ENCODE peak calls at places on chromosomes 16 and 17, in six cellular contexts. F is adrenal gland, Z is H54, B is fibroblast of the aortic adventitia, O is NCI-H345, Y is NCI-H1092 treated with DMSO at 0.1 percent for 48 hours. U is an unnamed sample.

GRCh38 chr16:48607056-48607825 is 2.7 kb downstream of the N4BP1 start:
- DNase-seq in F (no peak), Z (no peak), B (peak), O (no peak), Y (no peak), U (peak)

GRCh38 chr16:90015586-90016338 is 3.5 kb downstream of the DBNDD1 start:
- DNase-seq in F (no peak), Z (no peak), B (no peak), O (no peak), Y (no peak), U (no peak)

GRCh38 chr16:66521951-66522771 is 27.8 kb downstream of the TK2 start:
- DNase-seq in F (no peak), Z (peak), B (peak), O (no peak), Y (no peak), U (peak)

GRCh38 chr17:14745122-14745521 is 444.2 kb downstream of the HS3ST3B1 start:
- DNase-seq in F (no peak), Z (no peak), B (peak), O (no peak), Y (no peak), U (peak)

GRCh38 chr16:72999541-73000019 is 48.3 kb downstream of the ZFHX3 start:
- DNase-seq in F (no peak), Z (no peak), B (no peak), O (peak), Y (peak), U (no peak)

GRCh38 chr16:68644715-68645493 is at the start of gene CDH3:
- DNase-seq in F (no peak), Z (no peak), B (no peak), O (peak), Y (no peak), U (peak)

GRCh38 chr17:42107597-42108576 is 4.6 kb downstream of the DHX58 start:
- DNase-seq in F (peak), Z (peak), B (no peak), O (peak), Y (peak), U (peak)

GRCh38 chr17:50165867-50166517 is at the start of gene SGCA:
- DNase-seq in F (no peak), Z (no peak), B (peak), O (no peak), Y (no peak), U (no peak)

GRCh38 chr17:35752945-35753764 is at the start of gene GAS2L2:
- DNase-seq in F (no peak), Z (no peak), B (no peak), O (no peak), Y (no peak), U (no peak)

GRCh38 chr16:66703359-66704215 is 7.0 kb upstream of the CMTM4 start:
- DNase-seq in F (no peak), Z (no peak), B (peak), O (no peak), Y (no peak), U (peak)

GRCh38 chr16:84207266-84207665 is 16.3 kb downstream of the ADAD2 start:
- DNase-seq in F (no peak), Z (no peak), B (no peak), O (no peak), Y (no peak), U (no peak)

GRCh38 chr17:37067555-37068111 is 118.9 kb downstream of the AATF start:
- DNase-seq in F (peak), Z (peak), B (peak), O (no peak), Y (no peak), U (peak)

GRCh38 chr16:65737831-65738230 is 616.0 kb upstream of the CDH11 start:
- DNase-seq in F (no peak), Z (no peak), B (no peak), O (no peak), Y (peak), U (no peak)

GRCh38 chr17:18226284-18226945 is 980 bp downstream of the LLGL1 start:
- DNase-seq in F (no peak), Z (no peak), B (no peak), O (no peak), Y (no peak), U (no peak)

GRCh38 chr16:11498683-11499082 is 88.0 kb downstream of the LITAF start:
- DNase-seq in F (no peak), Z (no peak), B (no peak), O (no peak), Y (no peak), U (no peak)

GRCh38 chr16:19095699-19096098 is 18.1 kb upstream of the ITPRIPL2 start:
- DNase-seq in F (no peak), Z (no peak), B (no peak), O (no peak), Y (no peak), U (no peak)

GRCh38 chr16:52090080-52090479 is 456.9 kb downstream of the TOX3 start:
- DNase-seq in F (no peak), Z (no peak), B (no peak), O (no peak), Y (no peak), U (no peak)

GRCh38 chr17:83052241-83052564 is 27.2 kb upstream of the METRNL start:
- DNase-seq in F (no peak), Z (no peak), B (no peak), O (no peak), Y (no peak), U (no peak)

GRCh38 chr16:50620646-50621451 is 60.3 kb downstream of the SNX20 start:
- DNase-seq in F (no peak), Z (no peak), B (no peak), O (no peak), Y (no peak), U (no peak)

GRCh38 chr16:59543641-59544040 is 809.5 kb upstream of the GOT2 start:
- DNase-seq in F (no peak), Z (no peak), B (no peak), O (no peak), Y (no peak), U (no peak)

GRCh38 chr17:17445925-17446665 is 30.7 kb upstream of the MED9 start:
- DNase-seq in F (no peak), Z (peak), B (peak), O (no peak), Y (no peak), U (peak)

GRCh38 chr17:50280068-50280467 is 5.8 kb downstream of the TMEM92 start:
- DNase-seq in F (no peak), Z (no peak), B (no peak), O (no peak), Y (no peak), U (no peak)